ENCODE peak calls at places on chromosomes 12 and 14, in six cellular contexts. One of them, this sample, is unnamed.

GRCh38 chr14:29098625-29099024 is 332.0 kb downstream of the FOXG1 start:
- DNase-seq in mammary epithelial cell: no peak
- DNase-seq in astrocyte: no peak
- DNase-seq in HepG2: no peak
- DNase-seq in fibroblast of lung: no peak
- DNase-seq in SK-N-SH: no peak
- DNase-seq in this sample: no peak

GRCh38 chr14:96192975-96193805 is 11.4 kb upstream of the BDKRB2 start:
- DNase-seq in mammary epithelial cell: no peak
- DNase-seq in astrocyte: peak
- DNase-seq in HepG2: no peak
- DNase-seq in fibroblast of lung: peak
- DNase-seq in SK-N-SH: no peak
- DNase-seq in this sample: no peak

GRCh38 chr14:84006643-84007137 is 1523.3 kb upstream of the FLRT2 start:
- DNase-seq in mammary epithelial cell: no peak
- DNase-seq in astrocyte: no peak
- DNase-seq in HepG2: no peak
- DNase-seq in fibroblast of lung: no peak
- DNase-seq in SK-N-SH: no peak
- DNase-seq in this sample: no peak

GRCh38 chr14:69539631-69540410 is 34.9 kb downstream of the CCDC177 start:
- DNase-seq in mammary epithelial cell: peak
- DNase-seq in astrocyte: peak
- DNase-seq in HepG2: no peak
- DNase-seq in fibroblast of lung: peak
- DNase-seq in SK-N-SH: no peak
- DNase-seq in this sample: peak

GRCh38 chr12:23757541-23757962 is 191.9 kb downstream of the SOX5 start:
- DNase-seq in mammary epithelial cell: no peak
- DNase-seq in astrocyte: peak
- DNase-seq in HepG2: peak
- DNase-seq in fibroblast of lung: peak
- DNase-seq in SK-N-SH: no peak
- DNase-seq in this sample: no peak

GRCh38 chr14:92646952-92647461 is 101.4 kb downstream of the LGMN start:
- DNase-seq in mammary epithelial cell: peak
- DNase-seq in astrocyte: peak
- DNase-seq in HepG2: no peak
- DNase-seq in fibroblast of lung: peak
- DNase-seq in SK-N-SH: no peak
- DNase-seq in this sample: peak

GRCh38 chr12:130673036-130673705 is 42.9 kb downstream of the RIMBP2 start:
- DNase-seq in mammary epithelial cell: no peak
- DNase-seq in astrocyte: no peak
- DNase-seq in HepG2: no peak
- DNase-seq in fibroblast of lung: no peak
- DNase-seq in SK-N-SH: no peak
- DNase-seq in this sample: no peak

GRCh38 chr12:75558262-75558661 is 46.9 kb upstream of the KRR1 start:
- DNase-seq in mammary epithelial cell: no peak
- DNase-seq in astrocyte: no peak
- DNase-seq in HepG2: peak
- DNase-seq in fibroblast of lung: no peak
- DNase-seq in SK-N-SH: no peak
- DNase-seq in this sample: no peak

GRCh38 chr14:64423987-64424386 is 35.8 kb downstream of the MTHFD1 start:
- DNase-seq in mammary epithelial cell: no peak
- DNase-seq in astrocyte: peak
- DNase-seq in HepG2: no peak
- DNase-seq in fibroblast of lung: peak
- DNase-seq in SK-N-SH: no peak
- DNase-seq in this sample: no peak

GRCh38 chr14:51654549-51654879 is 2.8 kb downstream of the FRMD6 start:
- DNase-seq in mammary epithelial cell: no peak
- DNase-seq in astrocyte: no peak
- DNase-seq in HepG2: no peak
- DNase-seq in fibroblast of lung: no peak
- DNase-seq in SK-N-SH: peak
- DNase-seq in this sample: no peak

GRCh38 chr14:72903707-72904106 is 9.8 kb upstream of the DPF3 start:
- DNase-seq in mammary epithelial cell: no peak
- DNase-seq in astrocyte: no peak
- DNase-seq in HepG2: no peak
- DNase-seq in fibroblast of lung: no peak
- DNase-seq in SK-N-SH: no peak
- DNase-seq in this sample: no peak

GRCh38 chr14:99573000-99573330 is 31.0 kb downstream of the CCDC85C start:
- DNase-seq in mammary epithelial cell: no peak
- DNase-seq in astrocyte: no peak
- DNase-seq in HepG2: no peak
- DNase-seq in fibroblast of lung: no peak
- DNase-seq in SK-N-SH: no peak
- DNase-seq in this sample: no peak

GRCh38 chr12:114547636-114548035 is 136.3 kb downstream of the TBX3 start:
- DNase-seq in mammary epithelial cell: no peak
- DNase-seq in astrocyte: no peak
- DNase-seq in HepG2: no peak
- DNase-seq in fibroblast of lung: no peak
- DNase-seq in SK-N-SH: no peak
- DNase-seq in this sample: no peak

GRCh38 chr12:54082402-54082892 is 28.8 kb downstream of the HOXC4 start:
- DNase-seq in mammary epithelial cell: no peak
- DNase-seq in astrocyte: no peak
- DNase-seq in HepG2: no peak
- DNase-seq in fibroblast of lung: peak
- DNase-seq in SK-N-SH: peak
- DNase-seq in this sample: no peak

GRCh38 chr12:111276189-111276588 is 92.7 kb downstream of the PHETA1 start:
- DNase-seq in mammary epithelial cell: no peak
- DNase-seq in astrocyte: no peak
- DNase-seq in HepG2: no peak
- DNase-seq in fibroblast of lung: no peak
- DNase-seq in SK-N-SH: no peak
- DNase-seq in this sample: no peak

GRCh38 chr14:88044129-88044727 is 39.3 kb downstream of the GPR65 start:
- DNase-seq in mammary epithelial cell: no peak
- DNase-seq in astrocyte: no peak
- DNase-seq in HepG2: peak
- DNase-seq in fibroblast of lung: no peak
- DNase-seq in SK-N-SH: no peak
- DNase-seq in this sample: no peak

GRCh38 chr12:110590806-110591326 is 7.7 kb upstream of the PPTC7 start:
- DNase-seq in mammary epithelial cell: no peak
- DNase-seq in astrocyte: no peak
- DNase-seq in HepG2: peak
- DNase-seq in fibroblast of lung: no peak
- DNase-seq in SK-N-SH: no peak
- DNase-seq in this sample: no peak

GRCh38 chr12:115403689-115404088 is 719.7 kb upstream of the TBX3 start:
- DNase-seq in mammary epithelial cell: no peak
- DNase-seq in astrocyte: no peak
- DNase-seq in HepG2: no peak
- DNase-seq in fibroblast of lung: no peak
- DNase-seq in SK-N-SH: no peak
- DNase-seq in this sample: no peak

GRCh38 chr12:100170313-100170858 is 27.7 kb upstream of the BLTP3B start:
- DNase-seq in mammary epithelial cell: no peak
- DNase-seq in astrocyte: no peak
- DNase-seq in HepG2: no peak
- DNase-seq in fibroblast of lung: peak
- DNase-seq in SK-N-SH: no peak
- DNase-seq in this sample: no peak

GRCh38 chr12:10849425-10849878 is at the start of gene PRR4:
- DNase-seq in mammary epithelial cell: peak
- DNase-seq in astrocyte: peak
- DNase-seq in HepG2: no peak
- DNase-seq in fibroblast of lung: peak
- DNase-seq in SK-N-SH: no peak
- DNase-seq in this sample: no peak

GRCh38 chr14:74917646-74918081 is 5.4 kb downstream of the RPS6KL1 start:
- DNase-seq in mammary epithelial cell: no peak
- DNase-seq in astrocyte: peak
- DNase-seq in HepG2: no peak
- DNase-seq in fibroblast of lung: peak
- DNase-seq in SK-N-SH: no peak
- DNase-seq in this sample: no peak

GRCh38 chr14:23154876-23155587 is 28.4 kb downstream of the SLC7A8 start:
- DNase-seq in mammary epithelial cell: peak
- DNase-seq in astrocyte: peak
- DNase-seq in HepG2: no peak
- DNase-seq in fibroblast of lung: peak
- DNase-seq in SK-N-SH: no peak
- DNase-seq in this sample: no peak

GRCh38 chr12:89529738-89530137 is 3.9 kb upstream of the POC1B start:
- DNase-seq in mammary epithelial cell: peak
- DNase-seq in astrocyte: peak
- DNase-seq in HepG2: peak
- DNase-seq in fibroblast of lung: peak
- DNase-seq in SK-N-SH: peak
- DNase-seq in this sample: no peak

GRCh38 chr12:75578546-75578945 is 67.1 kb upstream of the KRR1 start:
- DNase-seq in mammary epithelial cell: no peak
- DNase-seq in astrocyte: no peak
- DNase-seq in HepG2: peak
- DNase-seq in fibroblast of lung: no peak
- DNase-seq in SK-N-SH: no peak
- DNase-seq in this sample: no peak

GRCh38 chr12:122978507-122978955 is 1.9 kb upstream of the ARL6IP4 start:
- DNase-seq in mammary epithelial cell: no peak
- DNase-seq in astrocyte: no peak
- DNase-seq in HepG2: no peak
- DNase-seq in fibroblast of lung: no peak
- DNase-seq in SK-N-SH: no peak
- DNase-seq in this sample: no peak

GRCh38 chr12:50090391-50090790 is 5.2 kb downstream of the SMARCD1 start:
- DNase-seq in mammary epithelial cell: no peak
- DNase-seq in astrocyte: no peak
- DNase-seq in HepG2: no peak
- DNase-seq in fibroblast of lung: no peak
- DNase-seq in SK-N-SH: no peak
- DNase-seq in this sample: no peak

GRCh38 chr12:50087159-50087558 is 2.0 kb downstream of the SMARCD1 start:
- DNase-seq in mammary epithelial cell: no peak
- DNase-seq in astrocyte: no peak
- DNase-seq in HepG2: no peak
- DNase-seq in fibroblast of lung: no peak
- DNase-seq in SK-N-SH: no peak
- DNase-seq in this sample: no peak

GRCh38 chr12:50087995-50088394 is 2.9 kb downstream of the SMARCD1 start:
- DNase-seq in mammary epithelial cell: peak
- DNase-seq in astrocyte: peak
- DNase-seq in HepG2: peak
- DNase-seq in fibroblast of lung: peak
- DNase-seq in SK-N-SH: no peak
- DNase-seq in this sample: no peak

GRCh38 chr12:50089730-50090129 is 4.6 kb downstream of the SMARCD1 start:
- DNase-seq in mammary epithelial cell: no peak
- DNase-seq in astrocyte: no peak
- DNase-seq in HepG2: no peak
- DNase-seq in fibroblast of lung: no peak
- DNase-seq in SK-N-SH: no peak
- DNase-seq in this sample: no peak

DNA sequence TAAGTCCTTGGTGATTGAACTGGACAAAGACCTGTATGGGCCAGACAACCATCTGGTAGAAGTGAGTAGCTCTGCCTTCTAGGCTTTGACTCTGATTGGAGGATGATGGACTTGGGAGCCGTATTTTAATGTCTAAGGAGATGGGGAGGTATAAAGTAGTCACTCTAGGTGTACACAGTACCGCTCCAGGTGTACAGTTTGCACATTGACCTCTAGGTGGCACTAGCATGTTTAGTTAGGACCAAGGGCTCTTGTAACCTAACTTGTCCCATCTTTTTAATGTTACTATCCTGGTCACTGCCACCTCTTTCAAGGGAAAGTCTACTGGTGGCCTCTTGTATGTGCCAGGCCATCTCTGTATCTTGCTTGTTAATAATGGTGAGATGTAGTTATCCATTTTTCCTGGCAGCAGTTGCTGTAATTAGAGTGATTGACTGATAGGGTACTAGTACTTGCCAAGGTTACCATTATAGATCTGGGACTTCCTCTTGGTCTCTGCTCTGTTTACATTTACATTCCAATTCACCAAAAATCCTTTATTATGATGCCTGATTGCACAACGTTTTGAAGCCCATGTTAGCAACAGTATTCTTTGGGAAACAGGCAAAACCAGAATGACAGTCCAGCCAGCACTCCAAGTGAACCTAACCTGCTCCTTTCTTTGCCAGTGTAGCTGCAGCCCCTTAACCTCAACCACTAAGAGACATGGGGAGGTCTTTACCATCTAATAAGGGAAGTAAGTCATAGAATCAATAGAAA is 3.6 kb downstream of the SMARCD1 start:
- DNase-seq in mammary epithelial cell: peak
- DNase-seq in astrocyte: peak
- DNase-seq in HepG2: peak
- DNase-seq in fibroblast of lung: peak
- DNase-seq in SK-N-SH: peak
- DNase-seq in this sample: peak
- H3K4me2 ChIP-seq in mammary epithelial cell: peak
- H3K4me2 ChIP-seq in astrocyte: peak
- H3K4me2 ChIP-seq in HepG2: peak
- H3K4me2 ChIP-seq in fibroblast of lung: no peak
- H3K4me2 ChIP-seq in SK-N-SH: peak
- H3K4me2 ChIP-seq in this sample: peak

GRCh38 chr12:106139422-106140141 is 828 bp upstream of the NUAK1 start:
- DNase-seq in mammary epithelial cell: peak
- DNase-seq in astrocyte: peak
- DNase-seq in HepG2: peak
- DNase-seq in fibroblast of lung: peak
- DNase-seq in SK-N-SH: no peak
- DNase-seq in this sample: peak
- H2AFZ ChIP-seq in mammary epithelial cell: peak
- H2AFZ ChIP-seq in astrocyte: peak
- H2AFZ ChIP-seq in HepG2: no peak
- H2AFZ ChIP-seq in fibroblast of lung: peak
- H2AFZ ChIP-seq in SK-N-SH: peak
- H2AFZ ChIP-seq in this sample: peak

DNA sequence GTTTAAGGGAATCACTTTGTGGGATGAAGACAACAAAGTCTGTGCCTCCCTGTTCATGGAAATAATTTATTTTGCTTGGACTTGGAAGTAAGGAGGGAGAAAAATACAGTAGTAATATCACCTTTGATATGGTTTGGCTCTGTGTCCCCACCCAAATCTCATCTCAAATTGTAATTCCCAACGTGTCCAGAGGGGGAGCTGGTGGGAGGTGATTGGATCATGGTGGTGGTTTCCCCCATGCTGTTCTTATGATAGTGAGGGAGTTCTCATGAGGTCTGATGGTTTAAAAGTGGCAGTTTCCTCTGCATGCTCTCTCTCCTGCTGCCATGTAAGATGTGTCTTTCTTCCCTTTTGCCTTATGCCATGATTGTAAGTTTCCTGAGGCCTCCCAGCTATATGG is 460.7 kb downstream of the NOVA1 start:
- DNase-seq in mammary epithelial cell: no peak
- DNase-seq in astrocyte: no peak
- DNase-seq in HepG2: no peak
- DNase-seq in fibroblast of lung: no peak
- DNase-seq in SK-N-SH: no peak
- DNase-seq in this sample: no peak
- TF ChIP-seq CTCF in mammary epithelial cell: no peak
- TF ChIP-seq CTCF in astrocyte: peak
- TF ChIP-seq CTCF in HepG2: no peak
- TF ChIP-seq CTCF in fibroblast of lung: peak
- TF ChIP-seq CTCF in SK-N-SH: peak
- TF ChIP-seq CTCF in this sample: no peak

GRCh38 chr12:3236345-3237153 is 159.4 kb downstream of the TSPAN9 start:
- DNase-seq in mammary epithelial cell: peak
- DNase-seq in astrocyte: peak
- DNase-seq in HepG2: peak
- DNase-seq in fibroblast of lung: peak
- DNase-seq in SK-N-SH: peak
- DNase-seq in this sample: peak
- H3K4me2 ChIP-seq in mammary epithelial cell: no peak
- H3K4me2 ChIP-seq in astrocyte: peak
- H3K4me2 ChIP-seq in HepG2: no peak
- H3K4me2 ChIP-seq in fibroblast of lung: peak
- H3K4me2 ChIP-seq in SK-N-SH: no peak
- H3K4me2 ChIP-seq in this sample: peak

This sample was measured in PC-9.